ENCODE peak calls at places on chromosomes 16 and 17, in nine cellular contexts. P is psoas muscle, V is activated T-cell treated with anti-CD3 and anti-CD28 coated beads for 1 hour, S is AG20443, J is heart right ventricle, A is ureter, H is activated gamma-delta T cell treated with Interleukin-2 at 50 U/mL for 16 hours, L is SW 1271, Y is left colon. D is an unnamed sample.

GRCh38 chr17:3693829-3694231 is 2.1 kb downstream of the P2RX5 start:
- DNase-seq in V (no peak), S (no peak), Y (no peak), H (peak; percentile 25), J (no peak), P (no peak), L (no peak), A (no peak), D (no peak)

GRCh38 chr16:55499951-55500350 is 8.9 kb upstream of the LPCAT2 start:
- DNase-seq in P (no peak), H (no peak), S (peak; percentile 91), L (peak; percentile 24), A (peak; percentile 45), Y (no peak), J (no peak), V (no peak), D (no peak)

GRCh38 chr16:16828913-16829398 is 450.0 kb downstream of the NPIPA7 start:
- DNase-seq in S (no peak), L (no peak), H (no peak), V (no peak), Y (no peak), P (no peak), J (no peak), A (no peak), D (no peak)

GRCh38 chr17:51641999-51642398 is 381.7 kb downstream of the UTP18 start:
- DNase-seq in L (no peak), A (no peak), J (no peak), S (no peak), V (no peak), Y (no peak), P (no peak), H (no peak), D (no peak)

GRCh38 chr17:64009571-64010402 is 10.6 kb downstream of the ICAM2 start:
- DNase-seq in L (no peak), Y (no peak), V (no peak), H (no peak), S (peak; percentile 19), P (no peak), J (no peak), A (no peak), D (no peak)

GRCh38 chr16:3481696-3482658 is 13.3 kb downstream of the C16orf90 start:
- DNase-seq in L (no peak), V (no peak), H (no peak), Y (no peak), P (no peak), J (no peak), S (no peak), A (no peak), D (no peak)

GRCh38 chr16:81697321-81697885 is 81.7 kb upstream of the PLCG2 start:
- DNase-seq in P (peak; percentile 38), H (peak; percentile 45), J (peak; percentile 51), A (no peak), Y (peak; percentile 72), S (peak; percentile 72), V (peak; percentile 36), L (peak; percentile 36), D (peak; percentile 48)

GRCh38 chr16:61549332-61549731 is 486.9 kb downstream of the CDH8 start:
- DNase-seq in H (no peak), S (no peak), Y (no peak), V (no peak), P (no peak), L (no peak), A (no peak), J (no peak), D (no peak)

GRCh38 chr17:77208217-77208808 is 67.5 kb downstream of the SEC14L1 start:
- DNase-seq in Y (no peak), L (peak; percentile 44), S (peak; percentile 76), P (no peak), H (no peak), V (no peak), J (peak; percentile 47), A (no peak), D (no peak)

GRCh38 chr17:3566551-3566950 is 8.9 kb upstream of the TRPV3 start:
- DNase-seq in Y (no peak), J (no peak), V (no peak), A (no peak), H (no peak), P (no peak), L (no peak), S (no peak), D (peak; percentile 31)

GRCh38 chr16:53159781-53160436 is 105.1 kb downstream of the CHD9 start:
- DNase-seq in S (peak; percentile 42), L (peak; percentile 11), Y (no peak), H (peak; percentile 18), J (peak; percentile 32), P (no peak), A (no peak), V (no peak), D (no peak)

GRCh38 chr17:48907713-48908046 is 527 bp upstream of the UBE2Z start:
- DNase-seq in Y (no peak), P (no peak), J (no peak), V (no peak), A (no peak), S (peak; percentile 45), H (no peak), L (peak; percentile 70), D (no peak)

GRCh38 chr16:3983081-3983520 is 102.6 kb upstream of the CREBBP start:
- DNase-seq in H (peak; percentile 27), Y (peak; percentile 77), J (peak; percentile 73), L (peak; percentile 49), A (peak; percentile 77), V (no peak), P (peak; percentile 68), S (peak; percentile 77), D (no peak)

GRCh38 chr16:72815348-72816318 is 232.3 kb downstream of the ZFHX3 start:
- DNase-seq in H (no peak), Y (no peak), P (no peak), A (no peak), S (no peak), V (no peak), L (no peak), J (no peak), D (no peak)

GRCh38 chr16:47780213-47780612 is 319.1 kb downstream of the PHKB start:
- DNase-seq in Y (no peak), A (no peak), S (no peak), J (no peak), H (no peak), V (no peak), L (no peak), P (no peak), D (no peak)

GRCh38 chr17:20611314-20611713 is 31.8 kb downstream of the CDRT15L2 start:
- DNase-seq in A (no peak), J (no peak), P (no peak), H (no peak), L (no peak), S (no peak), Y (no peak), V (no peak), D (no peak)

GRCh38 chr16:51637744-51638100 is 486.7 kb upstream of the SALL1 start:
- DNase-seq in S (peak; percentile 29), P (no peak), V (no peak), A (no peak), L (no peak), H (no peak), Y (no peak), J (no peak), D (no peak)

GRCh38 chr16:78126662-78127061 is 27.2 kb downstream of the WWOX start:
- DNase-seq in A (no peak), J (no peak), S (no peak), P (no peak), Y (no peak), L (no peak), H (no peak), V (no peak), D (no peak)

GRCh38 chr17:40564883-40565744 is at the start of gene CCR7:
- DNase-seq in Y (peak; percentile 47), P (no peak), L (no peak), V (peak; percentile 81), H (peak; percentile 88), J (no peak), S (no peak), A (no peak), D (no peak)

GRCh38 chr16:20167323-20167722 is 93.6 kb upstream of the GPR139 start:
- DNase-seq in A (no peak), H (no peak), V (no peak), S (no peak), L (no peak), P (no peak), Y (no peak), J (no peak), D (no peak)

GRCh38 chr16:84069540-84069939 is 26.9 kb upstream of the SLC38A8 start:
- DNase-seq in Y (no peak), J (no peak), L (no peak), V (no peak), S (no peak), P (no peak), H (no peak), A (no peak), D (no peak)

GRCh38 chr16:13994239-13995106 is 74.5 kb downstream of the ERCC4 start:
- DNase-seq in Y (no peak), P (no peak), J (peak; percentile 75), S (no peak), L (no peak), V (no peak), H (no peak), A (no peak), D (no peak)

GRCh38 chr17:35918665-35919064 is 11.9 kb downstream of the RDM1 start:
- DNase-seq in A (no peak), S (no peak), Y (no peak), P (no peak), L (no peak), V (no peak), J (no peak), H (no peak), D (no peak)

GRCh38 chr17:2977157-2977556 is 86.2 kb downstream of the OR1D5 start:
- DNase-seq in S (no peak), A (peak; percentile 7), Y (no peak), J (no peak), P (no peak), H (no peak), L (no peak), V (no peak), D (no peak)

GRCh38 chr17:71975331-71975801 is 145.5 kb upstream of the SOX9 start:
- DNase-seq in L (no peak), Y (peak; percentile 77), A (peak; percentile 53), V (no peak), S (peak; percentile 77), H (no peak), J (peak; percentile 52), P (peak; percentile 68), D (peak; percentile 34)

GRCh38 chr17:76667356-76667755 is 23.8 kb upstream of the ST6GALNAC1 start:
- DNase-seq in J (no peak), S (no peak), A (no peak), Y (no peak), L (no peak), P (no peak), V (no peak), H (no peak), D (no peak)

GRCh38 chr16:15493416-15494181 is 59.2 kb downstream of the BMERB1 start:
- DNase-seq in P (no peak), H (no peak), J (no peak), Y (no peak), L (no peak), S (peak; percentile 76), A (no peak), V (no peak), D (no peak)

GRCh38 chr17:37191219-37191618 is 184.6 kb upstream of the C17orf78 start:
- DNase-seq in J (no peak), A (no peak), H (no peak), V (no peak), P (no peak), Y (no peak), S (no peak), L (no peak), D (no peak)

GRCh38 chr16:69073181-69073669 is 32.2 kb upstream of the HAS3 start:
- DNase-seq in J (no peak), P (no peak), A (peak; percentile 55), Y (no peak), S (peak; percentile 83), V (no peak), L (no peak), H (no peak), D (no peak)

GRCh38 chr17:74390680-74391653 is 23.7 kb downstream of the GPR142 start:
- DNase-seq in L (no peak), H (no peak), P (no peak), J (no peak), V (no peak), Y (no peak), A (no peak), S (no peak), D (no peak)

GRCh38 chr17:75252039-75252816 is 9.2 kb downstream of the GGA3 start:
- DNase-seq in P (no peak), A (no peak), V (no peak), S (no peak), J (no peak), Y (no peak), H (no peak), L (no peak), D (no peak)